ENCODE peak calls at places on chromosomes 12 and 14, in ten cellular contexts. One of them, this sample, is unnamed.

GRCh38 chr14:104688755-104689619 is at the start of gene INF2:
- DNase-seq in spleen: peak
- DNase-seq in suprapubic skin: no peak
- DNase-seq in HCT116: no peak
- DNase-seq in sigmoid colon: no peak
- DNase-seq in upper lobe of left lung: peak
- DNase-seq in prostate gland: peak
- DNase-seq in K562: peak
- DNase-seq in GM12878: no peak
- DNase-seq in breast epithelium: no peak
- DNase-seq in this sample: peak

GRCh38 chr14:99098199-99098598 is 173.8 kb downstream of the BCL11B start:
- DNase-seq in spleen: no peak
- DNase-seq in suprapubic skin: no peak
- DNase-seq in HCT116: no peak
- DNase-seq in sigmoid colon: no peak
- DNase-seq in upper lobe of left lung: no peak
- DNase-seq in prostate gland: no peak
- DNase-seq in K562: no peak
- DNase-seq in GM12878: no peak
- DNase-seq in breast epithelium: no peak
- DNase-seq in this sample: no peak

GRCh38 chr12:6852651-6853354 is 853 bp downstream of the USP5 start:
- DNase-seq in spleen: peak
- DNase-seq in suprapubic skin: no peak
- DNase-seq in HCT116: no peak
- DNase-seq in sigmoid colon: peak
- DNase-seq in upper lobe of left lung: no peak
- DNase-seq in prostate gland: no peak
- DNase-seq in K562: peak
- DNase-seq in GM12878: no peak
- DNase-seq in breast epithelium: no peak
- DNase-seq in this sample: no peak

GRCh38 chr12:122861586-122861970 is 26.3 kb downstream of the HIP1R start:
- DNase-seq in spleen: peak
- DNase-seq in suprapubic skin: peak
- DNase-seq in HCT116: no peak
- DNase-seq in sigmoid colon: no peak
- DNase-seq in upper lobe of left lung: no peak
- DNase-seq in prostate gland: no peak
- DNase-seq in K562: no peak
- DNase-seq in GM12878: no peak
- DNase-seq in breast epithelium: no peak
- DNase-seq in this sample: no peak

GRCh38 chr14:104419865-104420458 is 159.6 kb upstream of the C14orf180 start:
- DNase-seq in spleen: no peak
- DNase-seq in suprapubic skin: no peak
- DNase-seq in HCT116: no peak
- DNase-seq in sigmoid colon: no peak
- DNase-seq in upper lobe of left lung: no peak
- DNase-seq in prostate gland: no peak
- DNase-seq in K562: no peak
- DNase-seq in GM12878: peak
- DNase-seq in breast epithelium: no peak
- DNase-seq in this sample: no peak

GRCh38 chr12:103013741-103014140 is 56.3 kb downstream of the ASCL1 start:
- DNase-seq in spleen: no peak
- DNase-seq in suprapubic skin: no peak
- DNase-seq in HCT116: no peak
- DNase-seq in sigmoid colon: no peak
- DNase-seq in upper lobe of left lung: no peak
- DNase-seq in prostate gland: no peak
- DNase-seq in K562: no peak
- DNase-seq in GM12878: no peak
- DNase-seq in breast epithelium: no peak
- DNase-seq in this sample: no peak

GRCh38 chr14:30928462-30928861 is 54.1 kb downstream of the COCH start:
- DNase-seq in spleen: no peak
- DNase-seq in suprapubic skin: no peak
- DNase-seq in HCT116: no peak
- DNase-seq in sigmoid colon: no peak
- DNase-seq in upper lobe of left lung: no peak
- DNase-seq in prostate gland: no peak
- DNase-seq in K562: no peak
- DNase-seq in GM12878: no peak
- DNase-seq in breast epithelium: no peak
- DNase-seq in this sample: no peak

GRCh38 chr14:104851896-104852663 is 13.0 kb upstream of the CEP170B start:
- DNase-seq in spleen: peak
- DNase-seq in suprapubic skin: no peak
- DNase-seq in HCT116: no peak
- DNase-seq in sigmoid colon: no peak
- DNase-seq in upper lobe of left lung: no peak
- DNase-seq in prostate gland: no peak
- DNase-seq in K562: no peak
- DNase-seq in GM12878: no peak
- DNase-seq in breast epithelium: no peak
- DNase-seq in this sample: no peak

GRCh38 chr12:2221030-2221621 is 168.3 kb downstream of the CACNA1C start:
- DNase-seq in spleen: no peak
- DNase-seq in suprapubic skin: no peak
- DNase-seq in HCT116: no peak
- DNase-seq in sigmoid colon: no peak
- DNase-seq in upper lobe of left lung: no peak
- DNase-seq in prostate gland: no peak
- DNase-seq in K562: no peak
- DNase-seq in GM12878: no peak
- DNase-seq in breast epithelium: no peak
- DNase-seq in this sample: no peak

GRCh38 chr14:93207468-93208308 is 632 bp downstream of the UBR7 start:
- DNase-seq in spleen: no peak
- DNase-seq in suprapubic skin: no peak
- DNase-seq in HCT116: no peak
- DNase-seq in sigmoid colon: peak
- DNase-seq in upper lobe of left lung: no peak
- DNase-seq in prostate gland: no peak
- DNase-seq in K562: peak
- DNase-seq in GM12878: no peak
- DNase-seq in breast epithelium: no peak
- DNase-seq in this sample: no peak

GRCh38 chr14:40368314-40368713 is 936.1 kb upstream of the FBXO33 start:
- DNase-seq in spleen: no peak
- DNase-seq in suprapubic skin: no peak
- DNase-seq in HCT116: no peak
- DNase-seq in sigmoid colon: no peak
- DNase-seq in upper lobe of left lung: no peak
- DNase-seq in prostate gland: no peak
- DNase-seq in K562: no peak
- DNase-seq in GM12878: no peak
- DNase-seq in breast epithelium: no peak
- DNase-seq in this sample: no peak

GRCh38 chr12:3698218-3698974 is 54.5 kb downstream of the CRACR2A start:
- DNase-seq in spleen: no peak
- DNase-seq in suprapubic skin: no peak
- DNase-seq in HCT116: no peak
- DNase-seq in sigmoid colon: no peak
- DNase-seq in upper lobe of left lung: no peak
- DNase-seq in prostate gland: peak
- DNase-seq in K562: no peak
- DNase-seq in GM12878: no peak
- DNase-seq in breast epithelium: no peak
- DNase-seq in this sample: no peak

GRCh38 chr12:110733089-110733715 is 9.5 kb downstream of the PPP1CC start:
- DNase-seq in spleen: no peak
- DNase-seq in suprapubic skin: no peak
- DNase-seq in HCT116: no peak
- DNase-seq in sigmoid colon: no peak
- DNase-seq in upper lobe of left lung: no peak
- DNase-seq in prostate gland: no peak
- DNase-seq in K562: no peak
- DNase-seq in GM12878: no peak
- DNase-seq in breast epithelium: no peak
- DNase-seq in this sample: no peak

GRCh38 chr14:84937449-84937848 is 592.5 kb upstream of the FLRT2 start:
- DNase-seq in spleen: no peak
- DNase-seq in suprapubic skin: no peak
- DNase-seq in HCT116: no peak
- DNase-seq in sigmoid colon: no peak
- DNase-seq in upper lobe of left lung: no peak
- DNase-seq in prostate gland: no peak
- DNase-seq in K562: no peak
- DNase-seq in GM12878: no peak
- DNase-seq in breast epithelium: no peak
- DNase-seq in this sample: no peak

DNA sequence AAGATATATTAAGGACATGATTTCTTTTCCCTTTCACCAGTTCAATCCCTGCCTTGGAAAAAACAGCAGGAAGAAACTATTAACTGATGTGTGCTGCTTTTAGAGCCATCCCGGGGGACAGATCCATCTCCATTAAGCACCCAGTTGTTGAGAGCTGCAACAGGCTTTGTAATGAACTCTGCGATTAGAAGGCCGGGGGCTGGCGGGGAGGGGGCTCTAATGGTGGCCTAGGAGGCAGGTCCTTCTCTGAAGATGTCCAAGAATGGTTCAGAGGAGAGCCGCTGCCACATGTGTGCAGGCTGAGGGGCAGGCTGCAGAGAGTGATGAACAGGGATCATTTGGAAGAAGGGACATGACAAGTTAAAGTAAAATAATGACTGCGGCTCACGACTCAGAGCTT is 67.8 kb downstream of the GALNT8 start:
- DNase-seq in spleen: no peak
- DNase-seq in suprapubic skin: peak
- DNase-seq in HCT116: no peak
- DNase-seq in sigmoid colon: no peak
- DNase-seq in upper lobe of left lung: no peak
- DNase-seq in prostate gland: no peak
- DNase-seq in K562: no peak
- DNase-seq in GM12878: no peak
- DNase-seq in breast epithelium: no peak
- DNase-seq in this sample: no peak
- TF ChIP-seq POLR2AphosphoS5 in spleen: no peak
- TF ChIP-seq POLR2AphosphoS5 in suprapubic skin: no peak
- TF ChIP-seq POLR2AphosphoS5 in HCT116: no peak
- TF ChIP-seq POLR2AphosphoS5 in sigmoid colon: no peak
- TF ChIP-seq POLR2AphosphoS5 in upper lobe of left lung: no peak
- TF ChIP-seq POLR2AphosphoS5 in prostate gland: no peak
- TF ChIP-seq POLR2AphosphoS5 in K562: no peak
- TF ChIP-seq POLR2AphosphoS5 in GM12878: no peak
- TF ChIP-seq POLR2AphosphoS5 in breast epithelium: no peak
- TF ChIP-seq POLR2AphosphoS5 in this sample: no peak

GRCh38 chr14:51651388-51652167 is at the start of gene FRMD6:
- DNase-seq in spleen: peak
- DNase-seq in suprapubic skin: peak
- DNase-seq in HCT116: peak
- DNase-seq in sigmoid colon: peak
- DNase-seq in upper lobe of left lung: peak
- DNase-seq in prostate gland: peak
- DNase-seq in K562: peak
- DNase-seq in GM12878: peak
- DNase-seq in breast epithelium: peak
- DNase-seq in this sample: peak
- TF ChIP-seq POLR2A in spleen: no peak
- TF ChIP-seq POLR2A in suprapubic skin: peak
- TF ChIP-seq POLR2A in HCT116: peak
- TF ChIP-seq POLR2A in sigmoid colon: peak
- TF ChIP-seq POLR2A in upper lobe of left lung: peak
- TF ChIP-seq POLR2A in prostate gland: peak
- TF ChIP-seq POLR2A in K562: peak
- TF ChIP-seq POLR2A in GM12878: peak
- TF ChIP-seq POLR2A in breast epithelium: peak
- TF ChIP-seq POLR2A in this sample: peak

DNA sequence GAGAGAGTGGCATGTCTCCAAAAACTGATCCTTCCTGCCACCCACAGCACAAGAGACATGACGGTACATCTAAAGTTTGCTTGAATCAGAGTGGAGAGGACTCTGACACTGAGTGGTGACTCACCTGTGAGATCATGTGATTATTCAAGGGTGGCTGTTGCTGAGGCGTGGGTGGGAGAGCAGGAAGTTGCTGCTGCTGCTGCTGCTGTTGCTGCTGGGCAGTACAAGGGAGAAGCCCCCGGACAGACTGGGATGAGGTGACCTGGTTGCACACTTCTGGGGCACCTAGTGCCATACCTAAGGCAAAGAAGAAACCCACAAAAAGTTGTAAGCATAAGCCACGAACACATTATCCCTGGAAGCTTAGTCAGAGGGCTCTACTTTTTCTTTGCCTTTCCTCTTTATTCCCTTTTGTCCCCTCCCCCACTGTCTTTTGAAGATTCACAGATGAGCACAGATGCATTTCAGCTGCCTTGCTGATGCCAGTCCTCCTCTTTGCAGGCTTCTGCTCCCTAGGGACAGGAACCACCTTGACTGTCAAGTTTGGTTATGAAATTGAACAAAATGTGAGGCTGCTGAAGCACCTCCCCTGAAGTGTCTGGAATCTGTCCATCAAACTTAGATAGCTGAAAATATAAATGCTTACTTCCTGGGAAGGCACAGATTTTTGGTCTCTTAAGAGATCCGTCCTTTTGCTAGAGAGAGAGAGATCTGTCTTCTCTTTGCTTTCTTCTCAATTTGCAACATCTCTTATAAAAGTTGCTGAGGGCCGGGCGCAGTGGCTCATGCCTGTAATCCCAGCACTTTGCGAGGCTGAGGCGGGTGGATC is 29.5 kb upstream of the STAC3 start:
- DNase-seq in spleen: peak
- DNase-seq in suprapubic skin: no peak
- DNase-seq in HCT116: peak
- DNase-seq in sigmoid colon: peak
- DNase-seq in upper lobe of left lung: no peak
- DNase-seq in prostate gland: peak
- DNase-seq in K562: peak
- DNase-seq in GM12878: peak
- DNase-seq in breast epithelium: peak
- DNase-seq in this sample: peak
- TF ChIP-seq POLR2AphosphoS5 in spleen: peak
- TF ChIP-seq POLR2AphosphoS5 in suprapubic skin: no peak
- TF ChIP-seq POLR2AphosphoS5 in HCT116: peak
- TF ChIP-seq POLR2AphosphoS5 in sigmoid colon: no peak
- TF ChIP-seq POLR2AphosphoS5 in upper lobe of left lung: peak
- TF ChIP-seq POLR2AphosphoS5 in prostate gland: peak
- TF ChIP-seq POLR2AphosphoS5 in K562: peak
- TF ChIP-seq POLR2AphosphoS5 in GM12878: peak
- TF ChIP-seq POLR2AphosphoS5 in breast epithelium: no peak
- TF ChIP-seq POLR2AphosphoS5 in this sample: peak

DNA sequence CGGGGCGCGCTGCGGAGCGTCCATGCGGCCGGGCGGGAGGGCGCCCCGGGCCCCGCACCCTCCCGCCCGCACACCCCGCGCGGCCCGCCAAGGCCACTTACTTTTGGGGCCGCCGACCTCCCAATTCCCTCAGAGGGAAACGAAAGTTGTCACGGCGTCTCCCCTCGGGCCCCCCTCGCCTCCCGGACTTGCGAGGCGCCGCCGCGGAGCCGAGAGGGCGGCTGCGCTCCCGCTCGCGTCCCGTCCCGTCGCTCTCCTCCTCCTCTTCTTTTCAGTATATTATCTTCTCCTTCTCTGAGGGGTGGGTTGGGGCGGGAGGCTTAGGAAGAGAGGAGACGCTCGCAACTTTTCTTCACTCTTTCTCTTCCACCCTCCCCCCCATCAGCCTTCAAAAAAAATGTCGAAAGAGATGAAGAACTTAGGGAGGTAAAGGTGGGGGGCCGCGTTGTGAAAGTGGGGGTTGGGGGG is 613 bp downstream of the DUSP16 start:
- DNase-seq in spleen: peak
- DNase-seq in suprapubic skin: no peak
- DNase-seq in HCT116: no peak
- DNase-seq in sigmoid colon: peak
- DNase-seq in upper lobe of left lung: no peak
- DNase-seq in prostate gland: no peak
- DNase-seq in K562: peak
- DNase-seq in GM12878: no peak
- DNase-seq in breast epithelium: no peak
- DNase-seq in this sample: peak
- TF ChIP-seq POLR2A in spleen: no peak
- TF ChIP-seq POLR2A in suprapubic skin: no peak
- TF ChIP-seq POLR2A in HCT116: no peak
- TF ChIP-seq POLR2A in sigmoid colon: no peak
- TF ChIP-seq POLR2A in upper lobe of left lung: no peak
- TF ChIP-seq POLR2A in prostate gland: no peak
- TF ChIP-seq POLR2A in K562: no peak
- TF ChIP-seq POLR2A in GM12878: no peak
- TF ChIP-seq POLR2A in breast epithelium: no peak
- TF ChIP-seq POLR2A in this sample: no peak

This sample was measured in GM12892.